ENCODE peak calls at places on chromosomes 3 and 15, in ten cellular contexts. U is A549, H is globus pallidus, O is nucleus accumbens, L is heart right ventricle, M is kidney, R is NCI-H460, G is WTC11, I is heart left ventricle, K is activated T-helper 1 cell treated with Interleukin-2 at 50 U/mL for 16 hours. A is an unnamed sample.
A peak's percentile ranks its signal among the peaks of the same experiment; 100 is the strongest.

GRCh38 chr3:67876261-67876660 is 221.8 kb upstream of the SUCLG2 start:
- DNase-seq in U (no peak), H (no peak), O (no peak), L (no peak), M (no peak), R (no peak), G (no peak), I (no peak), K (no peak), A (no peak)

GRCh38 chr15:63156086-63156707 is 1.1 kb downstream of the RPS27L start:
- DNase-seq in U (no peak), H (peak; percentile 44), O (no peak), L (no peak), M (no peak), R (no peak), G (no peak), I (no peak), K (no peak), A (no peak)

GRCh38 chr15:74377831-74378766 is 10.7 kb upstream of the CYP11A1 start:
- DNase-seq in U (no peak), H (no peak), O (no peak), L (no peak), M (no peak), R (no peak), G (peak; percentile 7), I (no peak), K (no peak), A (no peak)

GRCh38 chr3:54517424-54517823 is 395.1 kb downstream of the CACNA2D3 start:
- DNase-seq in U (no peak), H (no peak), O (no peak), L (no peak), M (no peak), R (no peak), G (no peak), I (no peak), K (no peak), A (no peak)

GRCh38 chr15:89067751-89068150 is 20.5 kb upstream of the ABHD2 start:
- DNase-seq in U (no peak), H (no peak), O (no peak), L (no peak), M (no peak), R (no peak), G (no peak), I (no peak), K (no peak), A (no peak)

GRCh38 chr3:128215800-128216495 is 62.7 kb downstream of the EEFSEC start:
- DNase-seq in U (no peak), H (no peak), O (no peak), L (no peak), M (no peak), R (no peak), G (no peak), I (no peak), K (no peak), A (no peak)

GRCh38 chr3:31896026-31896425 is 85.0 kb downstream of the OSBPL10 start:
- DNase-seq in U (no peak), H (no peak), O (no peak), L (no peak), M (no peak), R (no peak), G (no peak), I (no peak), K (no peak), A (no peak)

GRCh38 chr3:184284696-184285095 is 8.9 kb downstream of the ECE2 start:
- DNase-seq in U (peak; percentile 78), H (peak; percentile 46), O (peak; percentile 16), L (peak; percentile 70), M (no peak), R (peak; percentile 50), G (peak; percentile 80), I (no peak), K (no peak), A (no peak)

A was measured in brain pericyte.